ENCODE peak calls at places on chromosomes 3 and 15, in six cellular contexts. K is upper lobe of right lung, S is heart right ventricle, V is sigmoid colon, I is DND-41, P is Peyer's patch. G is an unnamed sample.

GRCh38 chr3:128317698-128318231 is 148.9 kb downstream of the DNAJB8 start:
- DNase-seq in K (peak), S (no peak), V (no peak), I (no peak), P (peak), G (no peak)

GRCh38 chr3:128584412-128585020 is 66.1 kb downstream of the RPN1 start:
- DNase-seq in K (peak), S (peak), V (peak), I (peak), P (peak), G (peak)

GRCh38 chr3:71207632-71208031 is 375.9 kb downstream of the FOXP1 start:
- DNase-seq in K (no peak), S (no peak), V (no peak), I (no peak), P (no peak), G (no peak)

GRCh38 chr3:120418866-120419490 is 31.8 kb downstream of the FSTL1 start:
- DNase-seq in K (peak), S (peak), V (no peak), I (peak), P (peak), G (no peak)

GRCh38 chr3:61608711-61609110 is 47.3 kb downstream of the PTPRG start:
- DNase-seq in K (no peak), S (no peak), V (no peak), I (no peak), P (no peak), G (no peak)

GRCh38 chr3:192727032-192727847 is at the start of gene FGF12:
- DNase-seq in K (peak), S (peak), V (peak), I (no peak), P (peak), G (peak)

GRCh38 chr3:132189601-132190000 is 127.6 kb upstream of the ACP3 start:
- DNase-seq in K (no peak), S (no peak), V (no peak), I (no peak), P (no peak), G (no peak)

GRCh38 chr15:47415539-47415971 is 301.8 kb upstream of the SEMA6D start:
- DNase-seq in K (no peak), S (no peak), V (no peak), I (no peak), P (no peak), G (no peak)

GRCh38 chr15:82810061-82810862 is 834 bp downstream of the WHAMM start:
- DNase-seq in K (peak), S (peak), V (peak), I (peak), P (peak), G (peak)

GRCh38 chr3:37198996-37199395 is 24.6 kb upstream of the LRRFIP2 start:
- DNase-seq in K (no peak), S (no peak), V (no peak), I (no peak), P (no peak), G (peak)

GRCh38 chr3:117886147-117886546 is 1148.5 kb downstream of the IGSF11 start:
- DNase-seq in K (no peak), S (no peak), V (no peak), I (no peak), P (no peak), G (no peak)

GRCh38 chr3:15629860-15630597 is 28.5 kb downstream of the BTD start:
- DNase-seq in K (no peak), S (no peak), V (peak), I (peak), P (no peak), G (peak)
- H3K4me3 ChIP-seq in K (peak), S (peak), V (peak), I (peak), P (peak), G (peak)

GRCh38 chr3:137692803-137693431 is 71.2 kb upstream of the SOX14 start:
- DNase-seq in K (peak), S (no peak), V (no peak), I (peak), P (no peak), G (no peak)

GRCh38 chr3:137687181-137687880 is 76.8 kb upstream of the SOX14 start:
- DNase-seq in K (no peak), S (no peak), V (no peak), I (no peak), P (no peak), G (no peak)
- TF ChIP-seq CTCF in K (no peak), S (no peak), V (no peak), I (no peak), P (no peak), G (no peak)

GRCh38 chr3:149575213-149575961 is 82.4 kb downstream of the WWTR1 start:
- DNase-seq in K (no peak), S (no peak), V (peak), I (no peak), P (no peak), G (peak)
- H3K4me3 ChIP-seq in K (no peak), S (peak), V (no peak), I (no peak), P (no peak), G (peak)

GRCh38 chr15:65008989-65009388 is 19.3 kb upstream of the SPG21 start:
- DNase-seq in K (no peak), S (no peak), V (no peak), I (no peak), P (no peak), G (peak)
- TF ChIP-seq CTCF in K (no peak), S (no peak), V (no peak), I (peak), P (no peak), G (peak)

DNA sequence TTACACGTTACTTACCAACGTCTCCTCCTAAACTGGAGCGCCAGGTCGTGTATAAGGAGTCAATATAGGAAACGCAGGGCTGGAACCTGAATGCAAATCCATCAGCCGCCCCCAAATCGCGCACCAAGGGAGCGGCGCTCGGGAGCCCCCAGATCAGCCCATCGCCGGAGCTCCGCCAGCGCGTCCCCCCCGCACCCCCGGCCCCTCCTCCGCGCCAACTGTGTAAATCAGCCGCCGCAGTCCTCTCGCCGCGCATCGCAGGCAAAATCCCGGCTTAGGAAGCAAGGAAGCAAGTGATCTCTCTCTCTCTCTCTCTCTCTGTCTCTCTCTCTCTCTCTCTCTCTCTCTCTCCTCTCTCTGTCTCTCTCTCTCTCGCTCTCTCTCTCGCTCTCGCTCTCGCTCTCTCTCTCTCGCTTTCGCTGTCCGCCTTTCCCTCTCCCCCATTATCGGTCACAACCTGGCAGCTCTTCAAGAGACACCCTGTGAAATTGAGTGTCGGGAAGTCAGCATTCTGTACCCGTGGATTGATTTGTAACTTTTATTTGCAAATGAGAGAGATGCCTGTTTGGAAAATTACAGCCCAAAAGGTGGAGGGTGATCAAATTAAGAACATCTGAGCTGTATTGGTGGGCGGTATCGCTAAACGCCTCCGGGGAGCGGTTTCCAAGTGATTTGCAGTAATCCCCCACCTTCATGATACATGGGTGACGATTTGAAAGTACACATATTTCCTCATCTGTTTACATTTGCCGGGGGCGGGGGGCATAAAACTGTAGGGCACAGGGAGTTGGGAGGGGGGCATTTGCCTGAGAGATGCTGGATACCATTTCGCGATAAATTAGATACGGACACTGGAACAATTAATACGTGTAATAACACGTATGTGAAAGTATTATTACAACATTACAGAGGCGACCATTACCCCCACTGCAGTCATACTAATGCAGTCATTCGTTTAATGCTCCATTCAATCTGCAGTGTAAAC is 685 bp upstream of the SLITRK3 start:
- DNase-seq in K (peak), S (no peak), V (peak), I (no peak), P (peak), G (no peak)
- H3K4me3 ChIP-seq in K (peak), S (peak), V (peak), I (no peak), P (peak), G (peak)

DNA sequence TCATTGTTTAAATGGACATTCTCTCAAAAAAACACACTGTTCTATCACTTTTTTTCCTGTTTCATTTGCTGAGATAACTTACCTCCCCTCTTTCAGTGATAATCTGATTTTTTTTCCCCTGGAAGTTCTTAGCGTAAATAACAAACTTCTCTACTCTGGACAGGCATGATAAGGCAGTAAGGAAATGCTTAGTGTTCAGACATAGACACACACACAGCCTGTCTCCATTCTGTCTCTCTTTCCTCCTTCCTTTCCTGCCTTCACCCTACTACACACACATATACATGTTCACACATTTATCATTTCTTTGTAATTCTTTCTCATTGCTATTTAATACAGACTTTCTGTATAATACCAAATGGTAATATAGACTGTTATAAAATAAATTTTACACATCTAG is 470.8 kb upstream of the ROBO1 start:
- DNase-seq in K (no peak), S (no peak), V (no peak), I (no peak), P (no peak), G (no peak)
- TF ChIP-seq CTCF in K (no peak), S (no peak), V (no peak), I (no peak), P (no peak), G (no peak)

DNA sequence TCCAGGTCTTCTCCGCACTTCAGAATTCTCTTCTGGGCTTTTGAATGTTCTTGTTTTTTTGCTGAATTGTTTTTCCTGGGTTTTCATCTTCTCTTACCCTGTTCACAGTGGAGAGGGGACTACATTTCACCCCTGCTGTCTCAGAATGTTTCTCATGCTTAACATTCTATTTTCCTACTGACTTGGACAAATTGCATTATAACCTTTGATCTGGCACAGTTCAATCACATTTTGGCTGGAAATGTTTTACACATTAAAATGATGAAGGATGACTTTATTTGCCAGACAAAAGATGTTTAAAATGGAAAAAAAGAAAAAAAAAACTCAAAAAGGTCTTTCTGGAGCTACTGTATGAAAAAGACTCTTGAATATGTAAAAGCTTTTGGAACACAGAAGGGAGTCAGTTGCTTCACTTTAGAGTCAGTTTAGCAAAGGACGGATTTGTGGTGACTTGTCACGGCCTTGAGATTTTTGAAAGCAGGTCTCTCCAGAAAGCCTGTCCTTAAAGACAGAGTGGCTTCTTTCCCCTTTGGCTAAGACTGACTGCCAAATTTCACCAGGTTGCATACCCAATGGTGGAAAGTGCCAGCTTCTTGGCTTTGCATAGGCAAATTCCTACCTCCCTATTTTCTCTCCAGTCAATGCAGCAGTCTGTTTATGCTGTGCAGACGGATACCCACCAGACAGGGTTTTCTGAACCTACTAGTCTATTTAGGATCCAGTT is 401.0 kb upstream of the TBL1XR1 start:
- DNase-seq in K (no peak), S (no peak), V (no peak), I (peak), P (no peak), G (peak)
- H3K4me3 ChIP-seq in K (no peak), S (no peak), V (no peak), I (peak), P (no peak), G (no peak)